ENCODE peak calls at places on chromosome 14, in six cellular contexts. B is ACHN, G is nephron progenitor cell, U is progenitor cell of endocrine pancreas, V is stomach, Q is frontal cortex. L is an unnamed sample.

GRCh38 chr14:94670692-94671285 is 58.6 kb downstream of the SERPINA3 start:
- DNase-seq in B (no peak), G (no peak), U (no peak), V (no peak), Q (no peak), L (no peak)

GRCh38 chr14:100825691-100826331 is at the start of gene MEG3:
- DNase-seq in B (peak; percentile 57), G (no peak), U (no peak), V (no peak), Q (no peak), L (peak; percentile 63)

GRCh38 chr14:93317836-93318807 is 14.7 kb downstream of the BTBD7 start:
- DNase-seq in B (peak; percentile 69), G (no peak), U (no peak), V (no peak), Q (no peak), L (no peak)

GRCh38 chr14:78631551-78631950 is 461.4 kb downstream of the NRXN3 start:
- DNase-seq in B (no peak), G (no peak), U (no peak), V (no peak), Q (no peak), L (no peak)

GRCh38 chr14:52906141-52906601 is 44.7 kb downstream of the FERMT2 start:
- DNase-seq in B (peak; percentile 79), G (no peak), U (no peak), V (no peak), Q (no peak), L (no peak)

GRCh38 chr14:95319312-95320075 is at the start of gene CLMN:
- DNase-seq in B (peak; percentile 48), G (peak; percentile 78), U (peak; percentile 43), V (peak; percentile 53), Q (peak; percentile 85), L (no peak)

GRCh38 chr14:26595922-26596721 is 1.7 kb downstream of the NOVA1 start:
- DNase-seq in B (no peak), G (no peak), U (no peak), V (no peak), Q (no peak), L (no peak)

GRCh38 chr14:23129759-23130316 is 10.8 kb upstream of the CEBPE start:
- DNase-seq in B (no peak), G (no peak), U (no peak), V (no peak), Q (no peak), L (no peak)

GRCh38 chr14:99273025-99273723 is 1.2 kb upstream of the BCL11B start:
- DNase-seq in B (no peak), G (peak; percentile 67), U (peak; percentile 28), V (peak; percentile 26), Q (no peak), L (no peak)

GRCh38 chr14:32559595-32559994 is 230.5 kb downstream of the AKAP6 start:
- DNase-seq in B (no peak), G (no peak), U (no peak), V (no peak), Q (no peak), L (no peak)

GRCh38 chr14:75306917-75307699 is 28.5 kb downstream of the FOS start:
- DNase-seq in B (no peak), G (no peak), U (no peak), V (no peak), Q (no peak), L (peak; percentile 41)

GRCh38 chr14:50714452-50715073 is 46.5 kb upstream of the SAV1 start:
- DNase-seq in B (no peak), G (no peak), U (no peak), V (no peak), Q (peak; percentile 36), L (no peak)

GRCh38 chr14:84065811-84066210 is 1464.1 kb upstream of the FLRT2 start:
- DNase-seq in B (no peak), G (no peak), U (no peak), V (no peak), Q (no peak), L (no peak)

GRCh38 chr14:61644834-61645233 is 50.5 kb upstream of the HIF1A start:
- DNase-seq in B (no peak), G (peak; percentile 46), U (no peak), V (no peak), Q (no peak), L (no peak)

GRCh38 chr14:99728981-99729451 is 44.9 kb downstream of the CYP46A1 start:
- DNase-seq in B (no peak), G (no peak), U (no peak), V (no peak), Q (no peak), L (peak; percentile 8)

GRCh38 chr14:81323094-81323493 is 77.0 kb downstream of the STON2 start:
- DNase-seq in B (no peak), G (no peak), U (no peak), V (no peak), Q (no peak), L (no peak)

GRCh38 chr14:32202941-32203882 is at the start of gene RNU6-8:
- DNase-seq in B (peak; percentile 87), G (peak; percentile 91), U (peak; percentile 90), V (peak; percentile 86), Q (peak; percentile 60), L (peak; percentile 88)

GRCh38 chr14:101474563-101475467 is 86.5 kb upstream of the DIO3 start:
- DNase-seq in B (no peak), G (no peak), U (no peak), V (peak; percentile 19), Q (no peak), L (no peak)

GRCh38 chr14:22489247-22489551 is 99.8 kb downstream of the DAD1 start:
- DNase-seq in B (no peak), G (no peak), U (no peak), V (no peak), Q (no peak), L (no peak)

GRCh38 chr14:94754391-94754942 is 15.4 kb downstream of the GSC start:
- DNase-seq in B (no peak), G (no peak), U (no peak), V (no peak), Q (no peak), L (no peak)

GRCh38 chr14:56208520-56208919 is 90.3 kb downstream of the PELI2 start:
- DNase-seq in B (no peak), G (no peak), U (no peak), V (no peak), Q (no peak), L (no peak)

GRCh38 chr14:98512501-98513251 is 759.3 kb downstream of the BCL11B start:
- DNase-seq in B (no peak), G (no peak), U (no peak), V (no peak), Q (no peak), L (peak; percentile 9)

GRCh38 chr14:58238252-58239247 is 6.1 kb upstream of the PSMA3 start:
- DNase-seq in B (peak; percentile 29), G (peak; percentile 8), U (no peak), V (no peak), Q (no peak), L (no peak)

GRCh38 chr14:55707365-55707804 is 127.4 kb downstream of the KTN1 start:
- DNase-seq in B (peak; percentile 45), G (no peak), U (no peak), V (no peak), Q (peak; percentile 28), L (no peak)

GRCh38 chr14:55448146-55448614 is 7.8 kb upstream of the TBPL2 start:
- DNase-seq in B (peak; percentile 88), G (no peak), U (no peak), V (peak; percentile 35), Q (peak; percentile 29), L (no peak)

GRCh38 chr14:77961853-77962580 is 162.1 kb downstream of the ADCK1 start:
- DNase-seq in B (no peak), G (no peak), U (no peak), V (no peak), Q (no peak), L (no peak)

GRCh38 chr14:20934148-20934762 is 21.0 kb upstream of the RNASE2 start:
- DNase-seq in B (no peak), G (peak; percentile 71), U (peak; percentile 47), V (peak; percentile 36), Q (peak; percentile 8), L (peak; percentile 57)

GRCh38 chr14:94052662-94053061 is 26.5 kb downstream of the OTUB2 start:
- DNase-seq in B (no peak), G (no peak), U (no peak), V (no peak), Q (no peak), L (no peak)

GRCh38 chr14:99786423-99787051 is 6.7 kb upstream of the EML1 start:
- DNase-seq in B (no peak), G (no peak), U (no peak), V (no peak), Q (no peak), L (no peak)

GRCh38 chr14:52729585-52729924 is 411 bp upstream of the STYX start:
- DNase-seq in B (no peak), G (no peak), U (no peak), V (no peak), Q (no peak), L (no peak)

GRCh38 chr14:99688629-99689028 is 4.5 kb downstream of the CYP46A1 start:
- DNase-seq in B (no peak), G (no peak), U (no peak), V (no peak), Q (no peak), L (no peak)

GRCh38 chr14:101781240-101782061 is 19.9 kb downstream of the PPP2R5C start:
- DNase-seq in B (peak; percentile 9), G (peak; percentile 48), U (no peak), V (no peak), Q (peak; percentile 53), L (no peak)

GRCh38 chr14:93116676-93117200 is 1.0 kb upstream of the ITPK1 start:
- DNase-seq in B (no peak), G (no peak), U (no peak), V (no peak), Q (no peak), L (no peak)

GRCh38 chr14:33782923-33783322 is 168.0 kb downstream of the EGLN3 start:
- DNase-seq in B (no peak), G (peak; percentile 20), U (no peak), V (no peak), Q (no peak), L (no peak)

GRCh38 chr14:96627386-96627785 is 125.2 kb downstream of the PAPOLA start:
- DNase-seq in B (no peak), G (no peak), U (no peak), V (no peak), Q (no peak), L (no peak)

GRCh38 chr14:92317511-92317910 is 5.5 kb upstream of the SLC24A4 start:
- DNase-seq in B (peak; percentile 12), G (no peak), U (no peak), V (no peak), Q (no peak), L (no peak)

GRCh38 chr14:93712838-93713724 is 75.2 kb downstream of the PRIMA1 start:
- DNase-seq in B (no peak), G (no peak), U (no peak), V (no peak), Q (peak; percentile 67), L (peak; percentile 41)

GRCh38 chr14:70879448-70879847 is 27.8 kb upstream of the PCNX1 start:
- DNase-seq in B (no peak), G (no peak), U (no peak), V (no peak), Q (no peak), L (no peak)

GRCh38 chr14:71478542-71478941 is 453.7 kb upstream of the RGS6 start:
- DNase-seq in B (peak; percentile 58), G (no peak), U (no peak), V (no peak), Q (no peak), L (no peak)

L was measured in head of caudate nucleus.